ENCODE peak calls at places on chromosome 5, in five cellular contexts. One of them, this sample, is unnamed.

GRCh38 chr5:178533136-178533535 is 57.1 kb downstream of the COL23A1 start:
- DNase-seq in AG10803: no peak
- DNase-seq in AG09309: no peak
- DNase-seq in tibial nerve: no peak
- DNase-seq in HFF-Myc: no peak
- DNase-seq in this sample: no peak

GRCh38 chr5:97142521-97143254 is at the start of gene LIX1:
- DNase-seq in AG10803: peak; percentile 28
- DNase-seq in AG09309: no peak
- DNase-seq in tibial nerve: peak; percentile 16
- DNase-seq in HFF-Myc: peak; percentile 20
- DNase-seq in this sample: peak; percentile 58

GRCh38 chr5:118220491-118220890 is 767.9 kb downstream of the DTWD2 start:
- DNase-seq in AG10803: peak; percentile 47
- DNase-seq in AG09309: peak; percentile 27
- DNase-seq in tibial nerve: no peak
- DNase-seq in HFF-Myc: peak; percentile 49
- DNase-seq in this sample: no peak

GRCh38 chr5:13946111-13946510 is 1.6 kb upstream of the DNAH5 start:
- DNase-seq in AG10803: peak; percentile 62
- DNase-seq in AG09309: peak; percentile 13
- DNase-seq in tibial nerve: no peak
- DNase-seq in HFF-Myc: no peak
- DNase-seq in this sample: no peak

GRCh38 chr5:132525299-132525724 is 18.0 kb downstream of the IL5 start:
- DNase-seq in AG10803: peak; percentile 26
- DNase-seq in AG09309: no peak
- DNase-seq in tibial nerve: no peak
- DNase-seq in HFF-Myc: no peak
- DNase-seq in this sample: no peak

GRCh38 chr5:98497391-98497790 is 276.1 kb upstream of the RGMB start:
- DNase-seq in AG10803: no peak
- DNase-seq in AG09309: no peak
- DNase-seq in tibial nerve: no peak
- DNase-seq in HFF-Myc: no peak
- DNase-seq in this sample: no peak

GRCh38 chr5:16741007-16741406 is 124.2 kb upstream of the RETREG1 start:
- DNase-seq in AG10803: peak; percentile 41
- DNase-seq in AG09309: no peak
- DNase-seq in tibial nerve: no peak
- DNase-seq in HFF-Myc: no peak
- DNase-seq in this sample: peak; percentile 53

GRCh38 chr5:40446910-40447309 is 232.8 kb upstream of the PTGER4 start:
- DNase-seq in AG10803: peak; percentile 51
- DNase-seq in AG09309: peak; percentile 32
- DNase-seq in tibial nerve: no peak
- DNase-seq in HFF-Myc: peak; percentile 26
- DNase-seq in this sample: peak; percentile 46

GRCh38 chr5:59124983-59125960 is 542.4 kb downstream of the RAB3C start:
- DNase-seq in AG10803: peak; percentile 35
- DNase-seq in AG09309: no peak
- DNase-seq in tibial nerve: no peak
- DNase-seq in HFF-Myc: no peak
- DNase-seq in this sample: peak; percentile 12

GRCh38 chr5:142317173-142317572 is 7.6 kb downstream of the SPRY4 start:
- DNase-seq in AG10803: no peak
- DNase-seq in AG09309: no peak
- DNase-seq in tibial nerve: no peak
- DNase-seq in HFF-Myc: no peak
- DNase-seq in this sample: no peak

GRCh38 chr5:102794677-102795331 is 39.7 kb downstream of the PAM start:
- DNase-seq in AG10803: no peak
- DNase-seq in AG09309: no peak
- DNase-seq in tibial nerve: no peak
- DNase-seq in HFF-Myc: no peak
- DNase-seq in this sample: no peak

GRCh38 chr5:149128023-149128875 is 13.0 kb upstream of the ABLIM3 start:
- DNase-seq in AG10803: no peak
- DNase-seq in AG09309: no peak
- DNase-seq in tibial nerve: no peak
- DNase-seq in HFF-Myc: no peak
- DNase-seq in this sample: peak; percentile 56

GRCh38 chr5:6750142-6750840 is 37.1 kb downstream of the TENT4A start:
- DNase-seq in AG10803: no peak
- DNase-seq in AG09309: no peak
- DNase-seq in tibial nerve: no peak
- DNase-seq in HFF-Myc: no peak
- DNase-seq in this sample: no peak

GRCh38 chr5:83031391-83031790 is 45.8 kb downstream of the TMEM167A start:
- DNase-seq in AG10803: peak; percentile 21
- DNase-seq in AG09309: no peak
- DNase-seq in tibial nerve: no peak
- DNase-seq in HFF-Myc: no peak
- DNase-seq in this sample: no peak

GRCh38 chr5:147412561-147412960 is 97.3 kb downstream of the DPYSL3 start:
- DNase-seq in AG10803: no peak
- DNase-seq in AG09309: no peak
- DNase-seq in tibial nerve: no peak
- DNase-seq in HFF-Myc: no peak
- DNase-seq in this sample: no peak

GRCh38 chr5:68304421-68305052 is 89.0 kb downstream of the PIK3R1 start:
- DNase-seq in AG10803: peak; percentile 40
- DNase-seq in AG09309: no peak
- DNase-seq in tibial nerve: no peak
- DNase-seq in HFF-Myc: no peak
- DNase-seq in this sample: no peak

GRCh38 chr5:162529886-162530285 is 462.3 kb downstream of the GABRG2 start:
- DNase-seq in AG10803: no peak
- DNase-seq in AG09309: no peak
- DNase-seq in tibial nerve: no peak
- DNase-seq in HFF-Myc: no peak
- DNase-seq in this sample: no peak

GRCh38 chr5:114185274-114185673 is 176.6 kb upstream of the KCNN2 start:
- DNase-seq in AG10803: peak; percentile 38
- DNase-seq in AG09309: no peak
- DNase-seq in tibial nerve: no peak
- DNase-seq in HFF-Myc: peak; percentile 51
- DNase-seq in this sample: peak; percentile 53

GRCh38 chr5:35919191-35919590 is 19.2 kb downstream of the CAPSL start:
- DNase-seq in AG10803: peak; percentile 99
- DNase-seq in AG09309: peak; percentile 92
- DNase-seq in tibial nerve: peak; percentile 15
- DNase-seq in HFF-Myc: peak; percentile 66
- DNase-seq in this sample: peak; percentile 76

GRCh38 chr5:111366388-111366787 is 142.2 kb downstream of the CAMK4 start:
- DNase-seq in AG10803: no peak
- DNase-seq in AG09309: no peak
- DNase-seq in tibial nerve: no peak
- DNase-seq in HFF-Myc: no peak
- DNase-seq in this sample: no peak

GRCh38 chr5:88518131-88519016 is 249.7 kb upstream of the TMEM161B start:
- DNase-seq in AG10803: no peak
- DNase-seq in AG09309: no peak
- DNase-seq in tibial nerve: no peak
- DNase-seq in HFF-Myc: no peak
- DNase-seq in this sample: no peak

GRCh38 chr5:17105744-17106450 is 111.5 kb upstream of the BASP1 start:
- DNase-seq in AG10803: peak; percentile 93
- DNase-seq in AG09309: peak; percentile 84
- DNase-seq in tibial nerve: no peak
- DNase-seq in HFF-Myc: peak; percentile 91
- DNase-seq in this sample: peak; percentile 80

GRCh38 chr5:38660194-38660668 is 103.8 kb upstream of the LIFR start:
- DNase-seq in AG10803: no peak
- DNase-seq in AG09309: no peak
- DNase-seq in tibial nerve: no peak
- DNase-seq in HFF-Myc: no peak
- DNase-seq in this sample: no peak

GRCh38 chr5:118698774-118699173 is 289.6 kb downstream of the DTWD2 start:
- DNase-seq in AG10803: no peak
- DNase-seq in AG09309: no peak
- DNase-seq in tibial nerve: no peak
- DNase-seq in HFF-Myc: no peak
- DNase-seq in this sample: no peak

GRCh38 chr5:172616730-172617129 is 24.3 kb upstream of the NEURL1B start:
- DNase-seq in AG10803: no peak
- DNase-seq in AG09309: no peak
- DNase-seq in tibial nerve: no peak
- DNase-seq in HFF-Myc: no peak
- DNase-seq in this sample: peak; percentile 86

GRCh38 chr5:50990296-50990924 is 324.0 kb downstream of the PARP8 start:
- DNase-seq in AG10803: no peak
- DNase-seq in AG09309: no peak
- DNase-seq in tibial nerve: no peak
- DNase-seq in HFF-Myc: no peak
- DNase-seq in this sample: no peak

GRCh38 chr5:132464155-132464939 is 26.2 kb downstream of the IRF1 start:
- DNase-seq in AG10803: peak; percentile 43
- DNase-seq in AG09309: no peak
- DNase-seq in tibial nerve: no peak
- DNase-seq in HFF-Myc: no peak
- DNase-seq in this sample: no peak

GRCh38 chr5:65066787-65067506 is 298.2 kb downstream of the CWC27 start:
- DNase-seq in AG10803: no peak
- DNase-seq in AG09309: no peak
- DNase-seq in tibial nerve: no peak
- DNase-seq in HFF-Myc: no peak
- DNase-seq in this sample: no peak

GRCh38 chr5:100270323-100270771 is 264.8 kb upstream of the FAM174A start:
- DNase-seq in AG10803: no peak
- DNase-seq in AG09309: no peak
- DNase-seq in tibial nerve: no peak
- DNase-seq in HFF-Myc: no peak
- DNase-seq in this sample: peak; percentile 2

GRCh38 chr5:66247176-66247960 is 103.3 kb downstream of the SREK1 start:
- DNase-seq in AG10803: peak; percentile 86
- DNase-seq in AG09309: peak; percentile 66
- DNase-seq in tibial nerve: no peak
- DNase-seq in HFF-Myc: peak; percentile 27
- DNase-seq in this sample: peak; percentile 92

GRCh38 chr5:148740966-148741742 is 85.3 kb upstream of the ADRB2 start:
- DNase-seq in AG10803: peak; percentile 80
- DNase-seq in AG09309: peak; percentile 69
- DNase-seq in tibial nerve: no peak
- DNase-seq in HFF-Myc: peak; percentile 55
- DNase-seq in this sample: peak; percentile 83

GRCh38 chr5:172114875-172115422 is 73.1 kb downstream of the STK10 start:
- DNase-seq in AG10803: no peak
- DNase-seq in AG09309: no peak
- DNase-seq in tibial nerve: no peak
- DNase-seq in HFF-Myc: no peak
- DNase-seq in this sample: no peak

GRCh38 chr5:158546080-158546479 is 553.6 kb downstream of the EBF1 start:
- DNase-seq in AG10803: no peak
- DNase-seq in AG09309: no peak
- DNase-seq in tibial nerve: no peak
- DNase-seq in HFF-Myc: no peak
- DNase-seq in this sample: no peak

GRCh38 chr5:111635151-111635945 is 121.6 kb downstream of the NREP start:
- DNase-seq in AG10803: no peak
- DNase-seq in AG09309: no peak
- DNase-seq in tibial nerve: no peak
- DNase-seq in HFF-Myc: no peak
- DNase-seq in this sample: peak; percentile 3

GRCh38 chr5:151221574-151221973 is 2.3 kb downstream of the CCDC69 start:
- DNase-seq in AG10803: no peak
- DNase-seq in AG09309: no peak
- DNase-seq in tibial nerve: no peak
- DNase-seq in HFF-Myc: no peak
- DNase-seq in this sample: peak; percentile 22
- H3K4me3 ChIP-seq in AG10803: no peak overlapping the region
- H3K4me3 ChIP-seq in AG09309: no peak overlapping the region
- H3K4me3 ChIP-seq in tibial nerve: peak overlapping the region; percentile 82
- H3K4me3 ChIP-seq in HFF-Myc: no peak overlapping the region
- H3K4me3 ChIP-seq in this sample: no peak overlapping the region

GRCh38 chr5:206406-206805 is 11.5 kb downstream of the CCDC127 start:
- DNase-seq in AG10803: no peak
- DNase-seq in AG09309: no peak
- DNase-seq in tibial nerve: no peak
- DNase-seq in HFF-Myc: no peak
- DNase-seq in this sample: peak; percentile 63
- TF ChIP-seq CTCF in AG10803: no peak
- TF ChIP-seq CTCF in AG09309: no peak
- TF ChIP-seq CTCF in tibial nerve: no peak
- TF ChIP-seq CTCF in HFF-Myc: no peak
- TF ChIP-seq CTCF in this sample: no peak

GRCh38 chr5:175475248-175475647 is 3.1 kb upstream of the SFXN1 start:
- DNase-seq in AG10803: no peak
- DNase-seq in AG09309: no peak
- DNase-seq in tibial nerve: no peak
- DNase-seq in HFF-Myc: no peak
- DNase-seq in this sample: no peak
- H3K4me3 ChIP-seq in AG10803: no peak overlapping the region
- H3K4me3 ChIP-seq in AG09309: no peak overlapping the region
- H3K4me3 ChIP-seq in tibial nerve: no peak overlapping the region
- H3K4me3 ChIP-seq in HFF-Myc: no peak overlapping the region
- H3K4me3 ChIP-seq in this sample: no peak overlapping the region

GRCh38 chr5:139481122-139481533 is 1.4 kb downstream of the STING1 start:
- DNase-seq in AG10803: no peak
- DNase-seq in AG09309: no peak
- DNase-seq in tibial nerve: no peak
- DNase-seq in HFF-Myc: no peak
- DNase-seq in this sample: peak; percentile 71

GRCh38 chr5:139486201-139486600 is 3.6 kb upstream of the STING1 start:
- DNase-seq in AG10803: no peak
- DNase-seq in AG09309: no peak
- DNase-seq in tibial nerve: no peak
- DNase-seq in HFF-Myc: no peak
- DNase-seq in this sample: no peak

GRCh38 chr5:139475865-139476651 is 5.3 kb downstream of the SMIM33 start:
- DNase-seq in AG10803: no peak
- DNase-seq in AG09309: no peak
- DNase-seq in tibial nerve: no peak
- DNase-seq in HFF-Myc: no peak
- DNase-seq in this sample: no peak

GRCh38 chr5:139482050-139482889 is at the start of gene STING1:
- DNase-seq in AG10803: peak; percentile 97
- DNase-seq in AG09309: peak; percentile 94
- DNase-seq in tibial nerve: peak; percentile 88
- DNase-seq in HFF-Myc: peak; percentile 98
- DNase-seq in this sample: peak; percentile 99

GRCh38 chr5:139481580-139482049 is 943 bp downstream of the STING1 start:
- DNase-seq in AG10803: peak; percentile 55
- DNase-seq in AG09309: no peak
- DNase-seq in tibial nerve: no peak
- DNase-seq in HFF-Myc: no peak
- DNase-seq in this sample: peak; percentile 67
- TF ChIP-seq CTCF in AG10803: peak; percentile 41
- TF ChIP-seq CTCF in AG09309: peak; percentile 47
- TF ChIP-seq CTCF in tibial nerve: no peak
- TF ChIP-seq CTCF in HFF-Myc: peak; percentile 34
- TF ChIP-seq CTCF in this sample: peak; percentile 39

This sample was measured in cardiac fibroblast.